ENCODE peak calls at places on chromosomes 11 and 22, in five cellular contexts. E is ovary, J is IMR-90, D is uterus, A is heart left ventricle. S is an unnamed sample. For H3K4me1, the result is how much of the 10 kb centered on the place peaks cover.

GRCh38 chr11:120129570-120129969 is 8.3 kb downstream of the TRIM29 start:
- DNase-seq in E (peak), J (no peak), D (peak), A (peak), S (peak)

GRCh38 chr22:50670914-50671538 is 1.6 kb upstream of the SHANK3 start:
- DNase-seq in E (no peak), J (no peak), D (no peak), A (no peak), S (no peak)

GRCh38 chr11:46102843-46103242 is 18.4 kb downstream of the PHF21A start:
- DNase-seq in E (no peak), J (no peak), D (no peak), A (no peak), S (no peak)

GRCh38 chr11:10287766-10288165 is 6.3 kb downstream of the SBF2 start:
- DNase-seq in E (no peak), J (no peak), D (no peak), A (no peak), S (no peak)

GRCh38 chr11:70775386-70775785 is 377.1 kb downstream of the CTTN start:
- DNase-seq in E (no peak), J (no peak), D (no peak), A (no peak), S (no peak)

GRCh38 chr22:46376096-46376495 is 40.6 kb downstream of the TRMU start:
- DNase-seq in E (no peak), J (no peak), D (no peak), A (no peak), S (no peak)

GRCh38 chr11:123056835-123057491 is 5.0 kb downstream of the HSPA8 start:
- DNase-seq in E (no peak), J (no peak), D (no peak), A (no peak), S (no peak)

GRCh38 chr11:110349109-110349996 is 52.9 kb upstream of the RDX start:
- DNase-seq in E (no peak), J (no peak), D (no peak), A (no peak), S (no peak)

GRCh38 chr22:27113211-27114030 is 456.0 kb downstream of the MIAT start:
- DNase-seq in E (no peak), J (peak), D (peak), A (no peak), S (peak)

GRCh38 chr11:120236169-120237107 is 3.5 kb upstream of the POU2F3 start:
- DNase-seq in E (no peak), J (peak), D (no peak), A (no peak), S (no peak)

GRCh38 chr22:27315833-27316232 is 485.7 kb downstream of the MN1 start:
- DNase-seq in E (no peak), J (no peak), D (no peak), A (no peak), S (no peak)

GRCh38 chr11:44901120-44901519 is 49.6 kb downstream of the TP53I11 start:
- DNase-seq in E (no peak), J (no peak), D (no peak), A (no peak), S (no peak)

GRCh38 chr22:36162127-36163034 is 1.8 kb upstream of the APOL3 start:
- DNase-seq in E (no peak), J (no peak), D (no peak), A (no peak), S (no peak)

GRCh38 chr11:39817248-39817647 is 1642.2 kb downstream of the LRRC4C start:
- DNase-seq in E (no peak), J (no peak), D (no peak), A (no peak), S (no peak)

GRCh38 chr22:50268655-50269113 is 1.5 kb downstream of the MAPK11 start:
- DNase-seq in E (peak), J (no peak), D (no peak), A (no peak), S (no peak)

GRCh38 chr11:64074239-64074638 is 38.5 kb downstream of the FLRT1 start:
- DNase-seq in E (no peak), J (no peak), D (no peak), A (no peak), S (no peak)

GRCh38 chr22:18121436-18122253 is 11.0 kb downstream of the TUBA8 start:
- DNase-seq in E (no peak), J (no peak), D (no peak), A (no peak), S (no peak)

GRCh38 chr11:574632-575323 is 1.5 kb upstream of the PHRF1 start:
- DNase-seq in E (peak), J (no peak), D (no peak), A (no peak), S (no peak)

GRCh38 chr22:46106279-46107022 is 43.9 kb upstream of the PPARA start:
- DNase-seq in E (no peak), J (no peak), D (peak), A (no peak), S (no peak)

GRCh38 chr11:65479184-65480145 is 19.4 kb upstream of the MALAT1 start:
- DNase-seq in E (peak), J (peak), D (peak), A (no peak), S (no peak)
- H3K4me3 ChIP-seq in E (peak), J (peak), D (peak), A (peak), S (peak)

GRCh38 chr11:132142554-132142953 is 772.1 kb downstream of the NTM start:
- DNase-seq in E (no peak), J (no peak), D (no peak), A (no peak), S (no peak)
- TF ChIP-seq CTCF in E (no peak), J (no peak), D (no peak), A (no peak), S (no peak)

GRCh38 chr22:32804036-32804435 is 2.5 kb downstream of the TIMP3 start:
- DNase-seq in E (no peak), J (peak), D (peak), A (no peak), S (no peak)
- H3K4me1 ChIP-seq in E (under half), J (under half), D (under half), A (under half), S (under half)

DNA sequence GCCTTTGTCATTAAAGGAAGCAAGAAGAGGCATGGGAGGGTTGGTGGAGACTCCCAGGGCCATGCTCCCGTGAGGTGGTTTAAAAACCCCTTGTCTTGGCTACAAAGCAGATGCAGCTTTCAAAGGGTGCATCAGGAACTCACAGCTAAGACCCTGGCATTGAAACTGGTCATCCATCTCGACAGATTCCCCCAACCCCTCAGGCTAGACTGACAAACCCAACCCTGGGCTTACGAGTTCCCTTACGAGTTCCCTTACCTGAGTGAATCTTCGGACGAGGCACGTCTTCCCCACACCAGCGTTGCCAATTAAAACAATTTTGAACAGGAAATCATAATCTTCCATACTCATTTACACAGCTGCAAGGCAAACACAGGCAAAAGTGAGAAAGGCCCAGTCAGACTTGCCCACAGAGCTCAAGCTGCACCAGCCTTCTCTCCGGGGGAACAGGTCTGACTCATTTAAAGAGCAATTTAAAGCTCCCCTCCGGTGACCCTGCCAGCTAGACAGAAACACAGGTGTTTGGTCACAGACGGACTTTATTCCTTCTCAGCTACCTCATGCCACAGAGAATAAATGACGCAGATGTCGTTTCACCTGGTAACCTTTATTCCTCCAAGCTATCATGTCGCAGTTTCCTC is 74.6 kb downstream of the RAB30 start:
- DNase-seq in E (no peak), J (no peak), D (no peak), A (no peak), S (no peak)
- H3K4me3 ChIP-seq in E (no peak), J (no peak), D (no peak), A (no peak), S (no peak)

DNA sequence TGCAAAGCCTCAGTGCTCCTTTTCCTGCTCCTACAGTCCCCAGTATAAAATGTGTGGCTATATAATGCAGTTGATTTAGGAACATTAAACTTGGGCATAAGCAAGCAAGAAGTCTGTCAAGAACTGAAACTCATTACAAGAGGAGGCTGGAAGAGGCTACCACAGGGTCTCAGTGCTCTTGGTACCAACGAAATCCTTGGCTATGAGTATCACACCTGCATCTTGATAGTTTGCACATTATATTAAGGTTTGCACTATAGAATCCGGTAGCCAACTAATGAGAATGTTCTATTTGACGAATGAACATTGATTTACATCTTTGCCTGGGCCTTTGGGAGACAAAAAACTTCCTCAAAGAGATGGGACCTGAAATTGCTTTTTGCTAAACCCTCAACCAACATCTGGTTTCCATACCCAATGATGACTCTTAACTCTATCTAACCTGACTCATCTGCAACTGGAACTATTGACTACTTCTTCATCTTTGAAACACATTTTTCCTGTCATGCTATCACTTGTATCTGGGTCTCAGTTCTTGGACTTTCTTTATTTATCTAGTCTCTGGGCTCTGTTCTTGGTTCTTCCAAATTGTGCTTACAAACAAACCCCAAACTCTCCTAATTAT is 207.2 kb upstream of the CTSC start:
- DNase-seq in E (no peak), J (peak), D (no peak), A (no peak), S (no peak)
- TF ChIP-seq CTCF in E (no peak), J (no peak), D (no peak), A (no peak), S (no peak)

DNA sequence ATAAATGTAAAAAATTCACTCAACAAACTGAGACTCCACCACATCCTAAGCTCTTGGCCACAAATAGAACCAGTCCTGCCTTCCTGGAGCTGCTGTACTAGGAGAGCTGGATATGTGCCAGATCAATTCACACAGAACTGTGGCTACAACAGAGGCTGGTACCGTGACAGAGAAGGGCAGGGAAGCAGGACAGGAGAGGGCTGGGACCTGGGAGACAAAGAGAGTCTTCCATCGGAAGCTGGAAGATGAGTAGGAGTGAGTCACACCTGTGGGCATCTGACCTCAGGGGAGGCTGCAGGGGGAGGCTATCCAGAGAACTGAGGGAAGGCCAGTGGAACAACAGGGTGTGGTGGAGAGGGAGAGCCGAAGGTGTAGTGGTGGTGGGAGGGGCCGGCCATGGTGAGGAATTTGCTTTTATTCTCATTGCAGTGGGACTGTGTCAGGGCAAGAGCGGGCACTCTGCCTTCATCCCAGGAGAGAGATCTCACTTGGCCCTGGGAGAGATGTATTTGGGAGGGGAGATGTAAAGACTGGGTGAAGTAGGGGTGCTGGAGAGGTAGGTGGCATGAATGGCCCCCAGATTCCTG is 1.9 kb upstream of the LTBP3 start:
- DNase-seq in E (no peak), J (peak), D (peak), A (no peak), S (no peak)
- H3K4me1 ChIP-seq in E (under half), J (under half), D (under half), A (under half), S (half or more)

GRCh38 chr22:24948356-24949202 is 2.1 kb upstream of the LHFPL7 start:
- DNase-seq in E (no peak), J (no peak), D (no peak), A (no peak), S (no peak)

GRCh38 chr22:24952837-24953293 is 349 bp downstream of the KIAA1671 start:
- DNase-seq in E (no peak), J (peak), D (peak), A (no peak), S (peak)

GRCh38 chr22:24947881-24948280 is 1.4 kb upstream of the LHFPL7 start:
- DNase-seq in E (no peak), J (no peak), D (no peak), A (no peak), S (no peak)

GRCh38 chr22:24951942-24952836 is at the start of gene KIAA1671:
- DNase-seq in E (peak), J (peak), D (peak), A (peak), S (no peak)

DNA sequence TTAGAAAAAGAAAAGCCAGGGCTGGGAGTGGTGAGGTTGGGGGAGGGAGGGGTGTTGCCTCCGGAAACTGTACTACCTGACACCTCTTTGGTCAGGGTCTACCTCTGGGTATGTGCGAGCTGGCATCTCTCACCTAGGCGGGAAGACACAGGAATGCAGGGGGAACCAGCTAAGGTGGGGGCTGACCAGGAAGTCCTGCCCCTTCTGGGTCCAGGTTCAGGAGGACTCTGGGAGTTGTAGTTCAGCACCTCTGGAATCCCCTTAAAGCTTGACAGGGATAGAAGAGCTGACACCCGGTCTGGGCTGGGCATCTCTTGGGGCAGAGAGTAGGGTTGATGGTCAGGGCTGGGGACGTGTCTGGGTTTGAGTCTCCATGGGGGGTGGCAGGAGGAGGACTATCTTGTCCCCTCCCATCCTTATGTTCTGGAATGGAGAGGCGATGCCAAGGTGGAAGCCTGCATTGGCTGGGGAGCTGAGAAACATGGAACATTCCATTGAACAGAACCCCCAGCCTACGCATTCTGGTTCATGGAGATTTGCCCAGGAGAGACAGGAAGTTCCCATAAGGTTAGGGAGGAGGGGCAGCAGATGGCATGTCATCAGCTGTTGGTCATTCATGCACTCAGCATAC is 2.1 kb upstream of the KIAA1671 start:
- DNase-seq in E (no peak), J (peak), D (no peak), A (no peak), S (no peak)
- H3K4me3 ChIP-seq in E (no peak), J (no peak), D (no peak), A (no peak), S (peak)

DNA sequence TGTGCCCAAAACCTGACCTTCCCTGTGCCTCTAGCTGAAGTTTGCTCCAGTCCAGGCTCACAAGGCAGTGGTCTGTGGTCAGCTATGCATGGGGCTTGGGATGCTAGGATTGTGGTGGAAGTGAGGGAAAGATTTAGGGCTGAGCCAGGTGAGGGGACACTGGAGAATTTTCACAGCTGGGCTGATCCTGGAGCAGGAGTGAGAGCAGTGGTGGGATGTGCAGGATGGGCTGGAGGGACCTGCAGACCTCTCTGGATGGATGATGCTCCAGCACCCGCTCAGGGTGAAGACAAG is 23.9 kb upstream of the KDM2A start:
- DNase-seq in E (no peak), J (no peak), D (no peak), A (no peak), S (no peak)
- TF ChIP-seq CTCF in E (no peak), J (no peak), D (no peak), A (no peak), S (no peak)

GRCh38 chr22:19848298-19849224 is 6.1 kb downstream of the GNB1L start:
- DNase-seq in E (no peak), J (no peak), D (no peak), A (no peak), S (no peak)
- H3K4me1 ChIP-seq in E (under half), J (under half), D (under half), A (under half), S (under half)

DNA sequence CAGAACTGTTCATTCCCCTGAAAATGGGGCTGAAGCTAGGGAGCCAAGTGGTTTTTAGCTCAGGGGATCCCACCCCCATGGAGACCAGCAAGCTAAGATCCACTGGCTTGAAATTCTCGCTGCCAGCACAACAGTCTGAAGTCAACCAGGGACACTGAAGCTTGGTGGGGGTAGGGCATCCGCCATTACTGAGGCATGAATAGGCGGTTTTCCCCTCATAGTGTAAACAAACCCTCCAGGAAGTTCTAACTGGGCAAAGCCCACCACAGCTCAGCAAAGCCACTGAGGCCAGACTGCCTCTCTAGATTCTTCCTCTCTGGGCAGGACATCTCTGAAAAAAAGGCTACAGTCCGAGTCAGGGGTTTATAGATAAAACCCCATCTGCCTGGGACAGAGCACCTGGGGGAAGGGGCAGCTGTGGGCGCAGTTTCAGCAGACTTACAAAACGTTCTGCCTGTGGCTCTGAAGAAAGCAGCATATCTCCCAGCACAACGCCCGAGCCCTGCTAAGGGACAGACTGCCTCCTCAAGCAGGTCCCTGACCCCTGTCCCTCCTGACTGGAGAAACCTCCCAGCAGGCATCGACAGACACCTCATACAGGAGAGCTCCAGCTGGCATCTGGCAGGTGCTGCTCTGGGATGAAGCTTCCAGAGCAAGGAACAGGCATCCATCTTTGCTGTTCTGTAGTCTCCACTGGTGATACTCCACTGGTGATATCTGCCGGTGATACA is 32.7 kb downstream of the GAB4 start:
- DNase-seq in E (no peak), J (no peak), D (no peak), A (no peak), S (no peak)
- H3K4me3 ChIP-seq in E (no peak), J (no peak), D (no peak), A (no peak), S (no peak)

S was measured in ascending aorta.